ENCODE peak calls at places on chromosomes 6 and 20, in eight cellular contexts. One of them, this sample, is unnamed.

GRCh38 chr20:47727170-47727880 is 58.0 kb downstream of the SULF2 start:
- DNase-seq in mesothelial cell of epicardium: no peak
- DNase-seq in activated CD8-positive, alpha-beta T cell treated with anti-CD3 and anti-CD28 coated beads for 36 hours: peak; percentile 92
- DNase-seq in cardiac fibroblast: no peak
- DNase-seq in fibroblast of mammary gland: no peak
- DNase-seq in kidney epithelial cell: no peak
- DNase-seq in lower leg skin: peak; percentile 51
- DNase-seq in type B pancreatic cell: no peak
- DNase-seq in this sample: no peak

GRCh38 chr20:46242390-46242789 is 65.9 kb downstream of the CDH22 start:
- DNase-seq in cardiac fibroblast: no peak
- DNase-seq in activated CD8-positive, alpha-beta T cell treated with anti-CD3 and anti-CD28 coated beads for 36 hours: no peak
- DNase-seq in type B pancreatic cell: no peak
- DNase-seq in mesothelial cell of epicardium: no peak
- DNase-seq in fibroblast of mammary gland: no peak
- DNase-seq in kidney epithelial cell: no peak
- DNase-seq in lower leg skin: no peak
- DNase-seq in this sample: no peak

GRCh38 chr20:33606114-33606771 is 55.9 kb upstream of the C20orf144 start:
- DNase-seq in lower leg skin: no peak
- DNase-seq in activated CD8-positive, alpha-beta T cell treated with anti-CD3 and anti-CD28 coated beads for 36 hours: no peak
- DNase-seq in fibroblast of mammary gland: no peak
- DNase-seq in kidney epithelial cell: no peak
- DNase-seq in cardiac fibroblast: no peak
- DNase-seq in type B pancreatic cell: no peak
- DNase-seq in mesothelial cell of epicardium: no peak
- DNase-seq in this sample: no peak

GRCh38 chr6:168440520-168441433 is at the start of gene SMOC2:
- DNase-seq in type B pancreatic cell: no peak
- DNase-seq in cardiac fibroblast: no peak
- DNase-seq in kidney epithelial cell: no peak
- DNase-seq in lower leg skin: no peak
- DNase-seq in mesothelial cell of epicardium: no peak
- DNase-seq in activated CD8-positive, alpha-beta T cell treated with anti-CD3 and anti-CD28 coated beads for 36 hours: no peak
- DNase-seq in fibroblast of mammary gland: no peak
- DNase-seq in this sample: no peak

GRCh38 chr6:2793491-2794151 is 28.4 kb downstream of the WRNIP1 start:
- DNase-seq in lower leg skin: no peak
- DNase-seq in kidney epithelial cell: no peak
- DNase-seq in cardiac fibroblast: peak; percentile 17
- DNase-seq in fibroblast of mammary gland: no peak
- DNase-seq in type B pancreatic cell: no peak
- DNase-seq in activated CD8-positive, alpha-beta T cell treated with anti-CD3 and anti-CD28 coated beads for 36 hours: peak; percentile 46
- DNase-seq in mesothelial cell of epicardium: no peak
- DNase-seq in this sample: no peak

GRCh38 chr6:43823390-43823789 is 53.4 kb downstream of the VEGFA start:
- DNase-seq in activated CD8-positive, alpha-beta T cell treated with anti-CD3 and anti-CD28 coated beads for 36 hours: no peak
- DNase-seq in fibroblast of mammary gland: no peak
- DNase-seq in mesothelial cell of epicardium: no peak
- DNase-seq in cardiac fibroblast: no peak
- DNase-seq in lower leg skin: no peak
- DNase-seq in kidney epithelial cell: no peak
- DNase-seq in type B pancreatic cell: no peak
- DNase-seq in this sample: no peak

GRCh38 chr6:36241728-36242127 is 28.1 kb upstream of the PNPLA1 start:
- DNase-seq in fibroblast of mammary gland: peak; percentile 13
- DNase-seq in type B pancreatic cell: no peak
- DNase-seq in cardiac fibroblast: peak; percentile 59
- DNase-seq in kidney epithelial cell: no peak
- DNase-seq in lower leg skin: no peak
- DNase-seq in activated CD8-positive, alpha-beta T cell treated with anti-CD3 and anti-CD28 coated beads for 36 hours: no peak
- DNase-seq in mesothelial cell of epicardium: no peak
- DNase-seq in this sample: no peak

GRCh38 chr6:33698494-33698893 is 13.0 kb downstream of the UQCC2 start:
- DNase-seq in fibroblast of mammary gland: no peak
- DNase-seq in activated CD8-positive, alpha-beta T cell treated with anti-CD3 and anti-CD28 coated beads for 36 hours: no peak
- DNase-seq in lower leg skin: no peak
- DNase-seq in mesothelial cell of epicardium: no peak
- DNase-seq in cardiac fibroblast: no peak
- DNase-seq in type B pancreatic cell: no peak
- DNase-seq in kidney epithelial cell: no peak
- DNase-seq in this sample: no peak

GRCh38 chr6:2733736-2734480 is 16.8 kb downstream of the MYLK4 start:
- DNase-seq in mesothelial cell of epicardium: no peak
- DNase-seq in activated CD8-positive, alpha-beta T cell treated with anti-CD3 and anti-CD28 coated beads for 36 hours: no peak
- DNase-seq in cardiac fibroblast: no peak
- DNase-seq in type B pancreatic cell: no peak
- DNase-seq in kidney epithelial cell: no peak
- DNase-seq in lower leg skin: no peak
- DNase-seq in fibroblast of mammary gland: no peak
- DNase-seq in this sample: no peak

GRCh38 chr6:19851273-19852089 is 14.3 kb downstream of the ID4 start:
- DNase-seq in activated CD8-positive, alpha-beta T cell treated with anti-CD3 and anti-CD28 coated beads for 36 hours: no peak
- DNase-seq in fibroblast of mammary gland: peak; percentile 72
- DNase-seq in kidney epithelial cell: no peak
- DNase-seq in cardiac fibroblast: peak; percentile 81
- DNase-seq in lower leg skin: no peak
- DNase-seq in mesothelial cell of epicardium: no peak
- DNase-seq in type B pancreatic cell: no peak
- DNase-seq in this sample: no peak

GRCh38 chr6:89494131-89494793 is 61.3 kb downstream of the ANKRD6 start:
- DNase-seq in fibroblast of mammary gland: no peak
- DNase-seq in cardiac fibroblast: no peak
- DNase-seq in kidney epithelial cell: no peak
- DNase-seq in type B pancreatic cell: no peak
- DNase-seq in lower leg skin: no peak
- DNase-seq in mesothelial cell of epicardium: no peak
- DNase-seq in activated CD8-positive, alpha-beta T cell treated with anti-CD3 and anti-CD28 coated beads for 36 hours: no peak
- DNase-seq in this sample: no peak

GRCh38 chr20:13221673-13222318 is 722 bp downstream of the ISM1 start:
- DNase-seq in fibroblast of mammary gland: peak; percentile 50
- DNase-seq in mesothelial cell of epicardium: peak; percentile 32
- DNase-seq in type B pancreatic cell: peak; percentile 80
- DNase-seq in activated CD8-positive, alpha-beta T cell treated with anti-CD3 and anti-CD28 coated beads for 36 hours: peak; percentile 77
- DNase-seq in kidney epithelial cell: no peak
- DNase-seq in cardiac fibroblast: peak; percentile 62
- DNase-seq in lower leg skin: no peak
- DNase-seq in this sample: no peak
- TF ChIP-seq CTCF in fibroblast of mammary gland: no peak
- TF ChIP-seq CTCF in mesothelial cell of epicardium: no peak
- TF ChIP-seq CTCF in type B pancreatic cell: peak; percentile 59
- TF ChIP-seq CTCF in activated CD8-positive, alpha-beta T cell treated with anti-CD3 and anti-CD28 coated beads for 36 hours: no peak
- TF ChIP-seq CTCF in kidney epithelial cell: no peak
- TF ChIP-seq CTCF in cardiac fibroblast: no peak
- TF ChIP-seq CTCF in lower leg skin: no peak
- TF ChIP-seq CTCF in this sample: no peak

GRCh38 chr20:56195946-56196345 is 52.6 kb upstream of the MC3R start:
- DNase-seq in lower leg skin: no peak
- DNase-seq in type B pancreatic cell: no peak
- DNase-seq in activated CD8-positive, alpha-beta T cell treated with anti-CD3 and anti-CD28 coated beads for 36 hours: no peak
- DNase-seq in mesothelial cell of epicardium: no peak
- DNase-seq in kidney epithelial cell: no peak
- DNase-seq in fibroblast of mammary gland: no peak
- DNase-seq in cardiac fibroblast: no peak
- DNase-seq in this sample: no peak

GRCh38 chr20:56202493-56203077 is 45.9 kb upstream of the MC3R start:
- DNase-seq in cardiac fibroblast: peak; percentile 30
- DNase-seq in kidney epithelial cell: no peak
- DNase-seq in type B pancreatic cell: no peak
- DNase-seq in fibroblast of mammary gland: peak; percentile 18
- DNase-seq in activated CD8-positive, alpha-beta T cell treated with anti-CD3 and anti-CD28 coated beads for 36 hours: peak; percentile 2
- DNase-seq in lower leg skin: no peak
- DNase-seq in mesothelial cell of epicardium: no peak
- DNase-seq in this sample: no peak

GRCh38 chr20:56204206-56204605 is 44.3 kb upstream of the MC3R start:
- DNase-seq in mesothelial cell of epicardium: no peak
- DNase-seq in activated CD8-positive, alpha-beta T cell treated with anti-CD3 and anti-CD28 coated beads for 36 hours: no peak
- DNase-seq in fibroblast of mammary gland: no peak
- DNase-seq in type B pancreatic cell: no peak
- DNase-seq in kidney epithelial cell: no peak
- DNase-seq in lower leg skin: no peak
- DNase-seq in cardiac fibroblast: no peak
- DNase-seq in this sample: no peak

GRCh38 chr20:56205350-56205749 is 43.2 kb upstream of the MC3R start:
- DNase-seq in lower leg skin: peak; percentile 22
- DNase-seq in kidney epithelial cell: no peak
- DNase-seq in activated CD8-positive, alpha-beta T cell treated with anti-CD3 and anti-CD28 coated beads for 36 hours: no peak
- DNase-seq in fibroblast of mammary gland: no peak
- DNase-seq in type B pancreatic cell: no peak
- DNase-seq in mesothelial cell of epicardium: no peak
- DNase-seq in cardiac fibroblast: no peak
- DNase-seq in this sample: no peak

GRCh38 chr20:56200456-56200855 is 48.1 kb upstream of the MC3R start:
- DNase-seq in cardiac fibroblast: peak; percentile 4
- DNase-seq in kidney epithelial cell: no peak
- DNase-seq in mesothelial cell of epicardium: no peak
- DNase-seq in type B pancreatic cell: no peak
- DNase-seq in lower leg skin: no peak
- DNase-seq in fibroblast of mammary gland: peak; percentile 14
- DNase-seq in activated CD8-positive, alpha-beta T cell treated with anti-CD3 and anti-CD28 coated beads for 36 hours: peak; percentile 2
- DNase-seq in this sample: no peak
- TF ChIP-seq CTCF in cardiac fibroblast: peak; percentile 32
- TF ChIP-seq CTCF in kidney epithelial cell: peak; percentile 19
- TF ChIP-seq CTCF in mesothelial cell of epicardium: peak; percentile 26
- TF ChIP-seq CTCF in type B pancreatic cell: peak; percentile 55
- TF ChIP-seq CTCF in lower leg skin: no peak
- TF ChIP-seq CTCF in fibroblast of mammary gland: peak; percentile 37
- TF ChIP-seq CTCF in activated CD8-positive, alpha-beta T cell treated with anti-CD3 and anti-CD28 coated beads for 36 hours: no peak
- TF ChIP-seq CTCF in this sample: peak; percentile 14

DNA sequence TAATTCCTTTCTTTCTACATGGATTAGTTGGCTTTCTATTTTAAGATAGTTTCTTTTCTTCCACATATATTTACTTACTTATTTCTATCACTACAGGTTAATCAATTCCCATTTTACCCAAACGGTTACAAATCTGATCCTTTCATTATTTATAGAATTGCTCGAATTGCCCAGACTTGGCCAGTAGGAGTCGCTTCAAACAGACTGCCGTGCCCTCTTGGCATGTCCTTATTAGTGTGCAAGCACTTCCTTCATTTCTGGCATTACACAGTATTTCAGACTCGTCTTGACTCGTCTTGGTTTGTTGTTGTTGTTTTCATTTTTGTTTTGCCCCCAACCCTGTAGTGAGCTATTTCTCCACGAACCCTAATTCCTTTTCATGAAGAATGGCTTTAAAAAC is 74.6 kb downstream of the SAMD3 start:
- DNase-seq in cardiac fibroblast: no peak
- DNase-seq in lower leg skin: no peak
- DNase-seq in activated CD8-positive, alpha-beta T cell treated with anti-CD3 and anti-CD28 coated beads for 36 hours: peak; percentile 32
- DNase-seq in fibroblast of mammary gland: peak; percentile 5
- DNase-seq in type B pancreatic cell: no peak
- DNase-seq in kidney epithelial cell: no peak
- DNase-seq in mesothelial cell of epicardium: no peak
- DNase-seq in this sample: no peak
- TF ChIP-seq CTCF in cardiac fibroblast: no peak
- TF ChIP-seq CTCF in lower leg skin: no peak
- TF ChIP-seq CTCF in activated CD8-positive, alpha-beta T cell treated with anti-CD3 and anti-CD28 coated beads for 36 hours: peak; percentile 13
- TF ChIP-seq CTCF in fibroblast of mammary gland: peak; percentile 26
- TF ChIP-seq CTCF in type B pancreatic cell: peak; percentile 49
- TF ChIP-seq CTCF in kidney epithelial cell: peak; percentile 2
- TF ChIP-seq CTCF in mesothelial cell of epicardium: no peak
- TF ChIP-seq CTCF in this sample: peak; percentile 18

GRCh38 chr20:50340586-50340985 is 150.0 kb downstream of the CEBPB start:
- DNase-seq in mesothelial cell of epicardium: no peak
- DNase-seq in kidney epithelial cell: no peak
- DNase-seq in fibroblast of mammary gland: no peak
- DNase-seq in activated CD8-positive, alpha-beta T cell treated with anti-CD3 and anti-CD28 coated beads for 36 hours: no peak
- DNase-seq in cardiac fibroblast: no peak
- DNase-seq in type B pancreatic cell: no peak
- DNase-seq in lower leg skin: no peak
- DNase-seq in this sample: no peak
- TF ChIP-seq CTCF in mesothelial cell of epicardium: no peak
- TF ChIP-seq CTCF in kidney epithelial cell: no peak
- TF ChIP-seq CTCF in fibroblast of mammary gland: no peak
- TF ChIP-seq CTCF in activated CD8-positive, alpha-beta T cell treated with anti-CD3 and anti-CD28 coated beads for 36 hours: no peak
- TF ChIP-seq CTCF in cardiac fibroblast: no peak
- TF ChIP-seq CTCF in type B pancreatic cell: no peak
- TF ChIP-seq CTCF in lower leg skin: no peak
- TF ChIP-seq CTCF in this sample: no peak

DNA sequence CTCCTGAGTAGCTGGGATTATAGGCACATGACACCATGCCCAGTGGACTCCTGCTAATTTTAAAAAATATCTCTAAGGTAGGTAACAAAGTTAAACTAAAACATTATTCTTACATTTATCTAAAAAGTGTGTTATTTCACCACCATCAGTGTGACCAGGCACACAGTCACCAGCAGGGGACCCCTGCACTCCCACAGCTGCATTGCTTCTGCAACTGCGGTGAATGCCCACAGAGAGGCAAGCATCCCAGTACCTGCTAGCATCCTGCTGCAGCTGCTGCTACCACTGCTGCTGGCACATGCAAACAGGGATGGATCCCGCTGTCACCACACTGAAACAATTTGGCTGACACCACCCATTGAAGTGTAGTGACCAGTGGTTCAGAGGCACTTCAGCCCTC is 21.9 kb upstream of the EPB41L2 start:
- DNase-seq in lower leg skin: no peak
- DNase-seq in kidney epithelial cell: no peak
- DNase-seq in fibroblast of mammary gland: no peak
- DNase-seq in cardiac fibroblast: no peak
- DNase-seq in mesothelial cell of epicardium: no peak
- DNase-seq in activated CD8-positive, alpha-beta T cell treated with anti-CD3 and anti-CD28 coated beads for 36 hours: no peak
- DNase-seq in type B pancreatic cell: no peak
- DNase-seq in this sample: no peak
- TF ChIP-seq CTCF in lower leg skin: no peak
- TF ChIP-seq CTCF in kidney epithelial cell: no peak
- TF ChIP-seq CTCF in fibroblast of mammary gland: no peak
- TF ChIP-seq CTCF in cardiac fibroblast: no peak
- TF ChIP-seq CTCF in mesothelial cell of epicardium: no peak
- TF ChIP-seq CTCF in activated CD8-positive, alpha-beta T cell treated with anti-CD3 and anti-CD28 coated beads for 36 hours: no peak
- TF ChIP-seq CTCF in type B pancreatic cell: peak; percentile 67
- TF ChIP-seq CTCF in this sample: no peak

GRCh38 chr20:38214871-38215788 is 45.4 kb downstream of the KIAA1755 start:
- DNase-seq in kidney epithelial cell: no peak
- DNase-seq in type B pancreatic cell: no peak
- DNase-seq in cardiac fibroblast: no peak
- DNase-seq in fibroblast of mammary gland: no peak
- DNase-seq in lower leg skin: no peak
- DNase-seq in mesothelial cell of epicardium: no peak
- DNase-seq in activated CD8-positive, alpha-beta T cell treated with anti-CD3 and anti-CD28 coated beads for 36 hours: no peak
- DNase-seq in this sample: no peak
- TF ChIP-seq CTCF in kidney epithelial cell: peak; percentile 10
- TF ChIP-seq CTCF in type B pancreatic cell: peak; percentile 67
- TF ChIP-seq CTCF in cardiac fibroblast: peak; percentile 16
- TF ChIP-seq CTCF in fibroblast of mammary gland: peak; percentile 11
- TF ChIP-seq CTCF in lower leg skin: no peak
- TF ChIP-seq CTCF in mesothelial cell of epicardium: peak; percentile 54
- TF ChIP-seq CTCF in activated CD8-positive, alpha-beta T cell treated with anti-CD3 and anti-CD28 coated beads for 36 hours: no peak
- TF ChIP-seq CTCF in this sample: no peak

DNA sequence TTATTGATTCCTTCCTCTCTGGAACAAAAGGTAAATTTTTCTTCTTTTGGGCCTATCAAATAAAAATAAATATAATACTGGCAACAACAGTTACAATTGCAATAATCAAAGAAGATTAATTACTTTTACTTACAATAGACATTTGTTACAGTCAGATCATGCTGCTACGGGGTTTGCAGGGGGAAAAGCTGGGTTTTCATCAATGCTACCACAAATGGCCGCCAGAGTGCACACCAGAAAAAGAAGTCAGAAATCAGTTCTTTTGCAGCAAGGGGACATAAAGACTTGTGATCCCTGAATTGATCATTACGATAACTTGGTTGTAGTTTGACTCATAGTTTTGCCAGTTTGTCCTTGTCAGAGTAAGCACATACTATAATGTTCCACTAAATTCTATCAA is 714.5 kb upstream of the EYS start:
- DNase-seq in kidney epithelial cell: no peak
- DNase-seq in mesothelial cell of epicardium: no peak
- DNase-seq in fibroblast of mammary gland: no peak
- DNase-seq in lower leg skin: no peak
- DNase-seq in cardiac fibroblast: no peak
- DNase-seq in type B pancreatic cell: no peak
- DNase-seq in activated CD8-positive, alpha-beta T cell treated with anti-CD3 and anti-CD28 coated beads for 36 hours: no peak
- DNase-seq in this sample: no peak
- TF ChIP-seq CTCF in kidney epithelial cell: peak; percentile 22
- TF ChIP-seq CTCF in mesothelial cell of epicardium: peak; percentile 37
- TF ChIP-seq CTCF in fibroblast of mammary gland: no peak
- TF ChIP-seq CTCF in lower leg skin: no peak
- TF ChIP-seq CTCF in cardiac fibroblast: no peak
- TF ChIP-seq CTCF in type B pancreatic cell: peak; percentile 75
- TF ChIP-seq CTCF in activated CD8-positive, alpha-beta T cell treated with anti-CD3 and anti-CD28 coated beads for 36 hours: no peak
- TF ChIP-seq CTCF in this sample: peak; percentile 7